ENCODE peak calls at places on chromosomes 5 and 9, in ten cellular contexts. H is GM12865, S is SK-N-SH, M is endodermal cell, E is HCT116, L is nephron progenitor cell, R is spleen, P is LNCaP clone FGC, X is astrocyte of the cerebellum, Y is astrocyte of the spinal cord. K is an unnamed sample.

GRCh38 chr5:61311056-61311455 is 21.0 kb upstream of the ZSWIM6 start:
- DNase-seq in H (no peak), S (no peak), M (peak), E (no peak), L (no peak), R (no peak), P (no peak), X (no peak), Y (no peak), K (no peak)

GRCh38 chr5:77168187-77168883 is 42.1 kb upstream of the PDE8B start:
- DNase-seq in H (no peak), S (no peak), M (peak), E (no peak), L (no peak), R (peak), P (peak), X (peak), Y (no peak), K (no peak)

GRCh38 chr9:119951090-119951489 is 581.9 kb upstream of the BRINP1 start:
- DNase-seq in H (no peak), S (no peak), M (peak), E (no peak), L (no peak), R (no peak), P (no peak), X (peak), Y (peak), K (no peak)

GRCh38 chr5:126939887-126940286 is 90.5 kb downstream of the MARCHF3 start:
- DNase-seq in H (no peak), S (no peak), M (no peak), E (no peak), L (no peak), R (no peak), P (no peak), X (no peak), Y (no peak), K (no peak)

GRCh38 chr5:130237721-130238120 is 333.5 kb downstream of the CHSY3 start:
- DNase-seq in H (no peak), S (no peak), M (no peak), E (no peak), L (no peak), R (no peak), P (no peak), X (no peak), Y (no peak), K (no peak)

GRCh38 chr5:77876862-77877502 is 100.8 kb upstream of the TBCA start:
- DNase-seq in H (no peak), S (no peak), M (no peak), E (no peak), L (no peak), R (no peak), P (no peak), X (no peak), Y (no peak), K (no peak)

GRCh38 chr5:126877011-126877410 is 100.1 kb downstream of the LMNB1 start:
- DNase-seq in H (no peak), S (no peak), M (no peak), E (no peak), L (no peak), R (no peak), P (no peak), X (no peak), Y (no peak), K (no peak)

GRCh38 chr5:178797101-178797521 is 62.6 kb upstream of the ZNF354B start:
- DNase-seq in H (no peak), S (no peak), M (peak), E (no peak), L (no peak), R (no peak), P (no peak), X (no peak), Y (no peak), K (no peak)

GRCh38 chr5:172724658-172725183 is 46.3 kb downstream of the DUSP1 start:
- DNase-seq in H (no peak), S (no peak), M (no peak), E (no peak), L (no peak), R (peak), P (no peak), X (no peak), Y (no peak), K (no peak)

GRCh38 chr9:8703904-8704303 is 904.3 kb upstream of the DMAC1 start:
- DNase-seq in H (no peak), S (no peak), M (no peak), E (no peak), L (no peak), R (no peak), P (no peak), X (no peak), Y (no peak), K (no peak)

GRCh38 chr9:38029923-38030638 is 38.9 kb downstream of the SHB start:
- DNase-seq in H (peak), S (no peak), M (no peak), E (no peak), L (no peak), R (no peak), P (no peak), X (no peak), Y (no peak), K (peak)

GRCh38 chr9:32986971-32987370 is 14.5 kb downstream of the APTX start:
- DNase-seq in H (no peak), S (no peak), M (peak), E (no peak), L (no peak), R (no peak), P (no peak), X (no peak), Y (peak), K (no peak)

GRCh38 chr9:93120846-93121315 is 13.2 kb downstream of the NINJ1 start:
- DNase-seq in H (no peak), S (no peak), M (no peak), E (no peak), L (no peak), R (peak), P (no peak), X (no peak), Y (no peak), K (no peak)

GRCh38 chr9:132055756-132056155 is 23.9 kb downstream of the MED27 start:
- DNase-seq in H (no peak), S (no peak), M (no peak), E (no peak), L (no peak), R (no peak), P (no peak), X (no peak), Y (no peak), K (no peak)

GRCh38 chr9:80382523-80382922 is 810.8 kb downstream of the TLE4 start:
- DNase-seq in H (no peak), S (no peak), M (no peak), E (no peak), L (no peak), R (no peak), P (no peak), X (no peak), Y (no peak), K (no peak)

GRCh38 chr5:154811653-154812465 is 38.5 kb downstream of the FAXDC2 start:
- DNase-seq in H (peak), S (peak), M (peak), E (peak), L (peak), R (peak), P (peak), X (peak), Y (peak), K (peak)

GRCh38 chr5:58459276-58459859 is 518 bp downstream of the PLK2 start:
- DNase-seq in H (peak), S (no peak), M (peak), E (no peak), L (no peak), R (no peak), P (no peak), X (no peak), Y (no peak), K (no peak)

GRCh38 chr5:123810253-123810652 is 298.3 kb downstream of the CSNK1G3 start:
- DNase-seq in H (no peak), S (no peak), M (peak), E (no peak), L (peak), R (no peak), P (no peak), X (no peak), Y (no peak), K (no peak)

GRCh38 chr9:134944351-134944802 is 26.7 kb upstream of the FCN1 start:
- DNase-seq in H (no peak), S (no peak), M (peak), E (no peak), L (no peak), R (peak), P (no peak), X (no peak), Y (no peak), K (no peak)

GRCh38 chr9:91885746-91886432 is 64.1 kb downstream of the ROR2 start:
- DNase-seq in H (no peak), S (no peak), M (no peak), E (no peak), L (no peak), R (peak), P (no peak), X (no peak), Y (no peak), K (no peak)

GRCh38 chr9:91886433-91887031 is 63.5 kb downstream of the ROR2 start:
- DNase-seq in H (no peak), S (no peak), M (peak), E (no peak), L (peak), R (peak), P (no peak), X (no peak), Y (peak), K (no peak)

GRCh38 chr9:91890662-91891061 is 59.4 kb downstream of the ROR2 start:
- DNase-seq in H (no peak), S (no peak), M (no peak), E (no peak), L (no peak), R (no peak), P (no peak), X (no peak), Y (no peak), K (no peak)

GRCh38 chr9:91891915-91892314 is 58.1 kb downstream of the ROR2 start:
- DNase-seq in H (no peak), S (no peak), M (no peak), E (no peak), L (no peak), R (no peak), P (no peak), X (no peak), Y (no peak), K (no peak)

DNA sequence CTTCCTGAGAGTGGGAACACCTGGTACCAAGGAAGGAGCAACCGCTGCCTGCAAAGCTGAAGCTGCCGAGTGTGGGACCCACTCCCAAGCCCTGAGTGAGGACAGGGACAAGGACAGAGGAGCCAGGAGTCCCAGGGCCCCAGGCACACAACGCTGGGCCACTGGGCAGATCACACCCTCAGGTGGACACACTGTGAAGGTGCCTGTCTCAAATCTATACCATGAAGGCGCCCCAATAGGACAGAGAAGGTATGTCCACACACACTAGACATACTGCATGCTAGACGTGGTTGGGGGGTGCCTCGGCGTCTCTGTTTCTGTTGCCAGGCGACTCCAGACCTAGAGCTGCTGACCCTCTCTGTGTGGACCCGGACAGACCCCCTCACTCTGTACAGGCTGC is 60.9 kb downstream of the ROR2 start:
- DNase-seq in H (no peak), S (no peak), M (no peak), E (no peak), L (no peak), R (peak), P (no peak), X (no peak), Y (no peak), K (no peak)
- TF ChIP-seq CTCF in H (peak), S (no peak), M (peak), E (no peak), L (no peak), R (no peak), P (no peak), X (no peak), Y (no peak), K (no peak)

DNA sequence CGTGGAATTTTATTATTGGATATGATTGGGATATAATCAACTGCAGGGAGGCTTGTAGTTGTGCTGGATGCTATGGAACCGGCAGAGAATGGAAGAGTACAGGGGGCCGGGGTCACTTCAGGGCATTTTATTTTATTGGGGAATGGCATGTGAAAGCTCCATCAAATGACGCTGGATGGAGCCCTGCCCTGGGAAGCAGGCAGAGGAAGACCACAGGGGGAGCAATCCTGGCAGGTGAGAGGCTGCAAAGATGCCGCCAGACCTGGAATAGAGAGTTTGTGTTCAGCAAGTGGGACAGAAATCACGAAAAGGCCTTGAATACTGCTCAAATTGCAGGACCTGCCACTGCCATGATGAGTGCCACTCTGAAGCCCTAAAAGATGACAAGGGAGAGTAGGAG is 30.9 kb upstream of the TGFBI start:
- DNase-seq in H (no peak), S (no peak), M (peak), E (no peak), L (no peak), R (no peak), P (no peak), X (no peak), Y (no peak), K (no peak)
- TF ChIP-seq CTCF in H (no peak), S (no peak), M (peak), E (no peak), L (no peak), R (no peak), P (no peak), X (no peak), Y (no peak), K (no peak)

DNA sequence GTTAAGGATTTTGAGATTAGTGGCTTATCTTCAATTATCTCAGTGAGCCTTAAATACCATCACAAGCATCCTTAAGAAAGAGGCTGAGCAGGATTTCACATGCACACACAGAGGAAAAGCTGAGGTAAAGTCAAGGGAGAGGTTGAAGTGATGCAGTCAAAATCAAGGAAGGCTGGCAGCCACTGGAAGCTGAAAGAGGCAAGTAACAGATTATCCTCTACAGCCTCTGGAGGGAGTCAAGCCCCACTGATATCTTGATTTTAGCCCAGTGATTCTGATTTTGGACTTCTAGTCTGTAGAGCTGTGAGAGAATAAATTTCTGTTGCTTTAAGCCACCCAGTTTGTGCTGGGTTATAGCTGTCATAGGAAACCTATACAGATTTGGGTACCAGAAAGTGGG is 80.1 kb downstream of the ANKRD31 start:
- DNase-seq in H (no peak), S (no peak), M (peak), E (no peak), L (no peak), R (no peak), P (no peak), X (no peak), Y (no peak), K (no peak)
- TF ChIP-seq CTCF in H (no peak), S (peak), M (peak), E (no peak), L (no peak), R (no peak), P (no peak), X (peak), Y (no peak), K (no peak)

DNA sequence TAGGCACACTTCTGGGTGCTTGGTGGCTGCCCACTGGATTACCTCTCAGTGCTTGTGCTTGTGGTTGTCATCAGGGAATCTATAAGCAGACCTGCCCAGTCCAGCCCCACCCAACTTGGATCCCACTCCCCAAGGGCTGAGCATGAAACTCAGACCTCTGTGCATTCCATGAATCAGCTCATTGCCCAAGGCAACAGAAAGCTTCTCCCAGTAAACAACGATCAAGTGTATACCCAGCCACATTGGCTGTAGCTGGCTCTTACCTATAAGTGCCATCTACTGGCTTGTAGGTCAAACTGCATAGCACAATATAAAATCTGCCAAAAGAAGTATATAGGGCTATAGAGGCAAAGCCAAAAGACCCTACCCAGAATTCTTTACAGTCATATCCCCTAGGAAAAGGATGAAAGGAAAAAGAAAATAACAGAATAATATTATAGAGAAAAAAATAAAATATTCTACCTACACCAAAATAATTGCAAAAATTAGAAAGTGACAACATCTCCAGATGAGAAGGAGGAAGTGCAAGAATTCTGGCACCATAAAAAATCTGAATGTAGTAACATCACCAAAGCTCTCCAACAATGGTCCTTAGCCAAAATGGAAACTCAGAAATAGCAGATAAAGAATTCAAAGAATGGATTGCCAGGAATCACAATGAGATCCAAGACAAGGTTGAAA is 321.0 kb upstream of the TRPC7 start:
- DNase-seq in H (peak), S (no peak), M (peak), E (no peak), L (no peak), R (no peak), P (peak), X (no peak), Y (no peak), K (no peak)
- TF ChIP-seq CTCF in H (peak), S (peak), M (peak), E (peak), L (peak), R (no peak), P (peak), X (peak), Y (peak), K (peak)

GRCh38 chr9:136926154-136926704 is 18.3 kb downstream of the FBXW5 start:
- DNase-seq in H (no peak), S (no peak), M (no peak), E (no peak), L (no peak), R (no peak), P (no peak), X (no peak), Y (no peak), K (no peak)
- TF ChIP-seq CTCF in H (peak), S (peak), M (peak), E (no peak), L (no peak), R (no peak), P (no peak), X (no peak), Y (peak), K (no peak)

GRCh38 chr9:21135736-21136135 is 5.9 kb downstream of the IFNW1 start:
- DNase-seq in H (no peak), S (no peak), M (peak), E (no peak), L (no peak), R (no peak), P (no peak), X (no peak), Y (no peak), K (no peak)
- TF ChIP-seq CTCF in H (no peak), S (no peak), M (peak), E (no peak), L (no peak), R (no peak), P (no peak), X (no peak), Y (no peak), K (no peak)

DNA sequence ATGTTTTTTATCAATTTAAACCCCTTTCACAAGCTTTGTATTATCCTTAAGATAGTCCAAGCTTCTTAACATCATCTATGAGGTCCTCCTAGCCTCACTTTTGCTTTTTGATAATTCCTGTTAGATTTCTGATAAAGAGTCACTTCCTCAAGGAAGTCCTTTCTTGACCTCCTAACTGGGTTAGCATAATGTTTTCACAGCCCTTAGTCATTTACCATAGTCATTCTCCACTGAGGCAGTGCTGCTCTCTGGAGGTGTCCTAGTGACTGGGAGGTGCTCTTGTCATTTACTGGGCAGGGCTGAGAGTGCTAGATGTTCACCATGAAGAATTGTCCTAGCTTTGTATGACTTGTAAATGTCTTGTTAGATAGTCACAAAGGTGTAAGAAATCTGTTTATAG is 26.4 kb downstream of the TNPO1 start:
- DNase-seq in H (no peak), S (no peak), M (peak), E (peak), L (no peak), R (no peak), P (no peak), X (no peak), Y (peak), K (peak)
- TF ChIP-seq CTCF in H (no peak), S (peak), M (peak), E (peak), L (no peak), R (no peak), P (no peak), X (no peak), Y (no peak), K (no peak)

GRCh38 chr9:124766815-124767554 is 4.1 kb downstream of the NR6A1 start:
- DNase-seq in H (peak), S (no peak), M (no peak), E (no peak), L (no peak), R (no peak), P (no peak), X (no peak), Y (no peak), K (no peak)
- TF ChIP-seq CTCF in H (peak), S (peak), M (peak), E (no peak), L (peak), R (no peak), P (peak), X (no peak), Y (no peak), K (no peak)

GRCh38 chr9:86512929-86513328 is 158.7 kb upstream of the TUT7 start:
- DNase-seq in H (no peak), S (no peak), M (no peak), E (no peak), L (no peak), R (no peak), P (no peak), X (no peak), Y (no peak), K (no peak)
- TF ChIP-seq CTCF in H (no peak), S (no peak), M (no peak), E (no peak), L (no peak), R (no peak), P (no peak), X (no peak), Y (no peak), K (no peak)

DNA sequence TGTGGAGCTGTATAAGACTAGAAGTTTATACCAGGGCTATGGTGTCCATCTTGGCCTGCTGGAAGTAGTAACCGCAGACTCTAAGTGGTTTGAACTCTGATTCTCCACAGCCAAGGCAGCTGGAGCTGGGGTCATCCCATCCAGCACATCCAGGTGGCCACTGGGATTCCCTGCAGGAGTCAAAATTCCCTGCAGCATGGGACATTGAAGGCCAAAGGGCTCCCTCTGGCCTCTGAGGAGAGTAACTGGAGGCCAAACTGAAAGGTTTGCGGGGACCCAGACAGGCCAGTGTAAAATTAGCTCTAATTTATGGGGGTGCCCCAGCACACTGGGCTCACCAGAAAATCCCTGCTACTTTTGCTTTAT is 12.2 kb upstream of the PRXL2C start:
- DNase-seq in H (no peak), S (no peak), M (peak), E (no peak), L (no peak), R (no peak), P (no peak), X (no peak), Y (no peak), K (no peak)
- TF ChIP-seq CTCF in H (no peak), S (no peak), M (no peak), E (no peak), L (no peak), R (no peak), P (peak), X (no peak), Y (no peak), K (no peak)